ENCODE peak calls at places on chromosomes 11 and 22, in nine cellular contexts. K is GM12892; Q is stimulated activated CD4-positive, alpha-beta T cell treated with anti-CD3 and anti-CD28 coated beads, TNF-alpha, amount 100 ng/mL, for 48 hours; P is left colon; I is substantia nigra; E is non-pigmented ciliary epithelial cell; T is NCI-H69; M is fibroblast of the conjunctiva; Z is COLO829. G is an unnamed sample.

GRCh38 chr11:111327908-111328624 is 29.7 kb downstream of the POU2AF3 start:
- DNase-seq in P (no peak), M (no peak), Z (no peak), E (no peak), I (no peak), T (peak; percentile 78), Q (no peak), K (no peak), G (no peak)

GRCh38 chr11:60700689-60701508 is 1.5 kb downstream of the MS4A8 start:
- DNase-seq in I (no peak), Q (no peak), E (no peak), Z (no peak), K (no peak), P (no peak), M (no peak), T (peak; percentile 92), G (peak; percentile 49)

GRCh38 chr22:33565580-33565995 is 354.7 kb downstream of the LARGE1 start:
- DNase-seq in Z (no peak), I (no peak), E (no peak), T (no peak), K (peak; percentile 23), P (no peak), M (no peak), Q (peak; percentile 2), G (no peak)

GRCh38 chr11:94849836-94850235 is 81.7 kb downstream of the AMOTL1 start:
- DNase-seq in Z (no peak), T (no peak), K (no peak), E (no peak), Q (no peak), I (no peak), P (no peak), M (no peak), G (no peak)

GRCh38 chr11:548700-549603 is 11.6 kb downstream of the LMNTD2 start:
- DNase-seq in T (no peak), K (no peak), M (no peak), Q (no peak), Z (no peak), I (no peak), E (no peak), P (no peak), G (no peak)

GRCh38 chr11:69416123-69416475 is 65.4 kb upstream of the LINC01488 start:
- DNase-seq in Q (no peak), Z (no peak), P (no peak), E (no peak), T (no peak), I (no peak), K (no peak), M (no peak), G (no peak)

GRCh38 chr11:116855413-116855812 is 18.0 kb upstream of the APOA1 start:
- DNase-seq in K (no peak), I (no peak), T (no peak), Q (no peak), P (no peak), E (no peak), M (no peak), Z (no peak), G (no peak)

GRCh38 chr11:93747122-93747521 is 5.7 kb downstream of the C11orf54 start:
- DNase-seq in I (no peak), P (no peak), T (no peak), E (no peak), M (no peak), K (no peak), Z (no peak), Q (no peak), G (no peak)

GRCh38 chr11:67056640-67057409 is at the start of gene RHOD:
- DNase-seq in Q (no peak), Z (no peak), M (no peak), T (peak; percentile 17), K (peak; percentile 64), P (peak; percentile 61), I (no peak), E (no peak), G (no peak)

GRCh38 chr11:68882391-68882790 is 21.2 kb downstream of the MRPL21 start:
- DNase-seq in M (no peak), Z (no peak), T (no peak), K (no peak), P (no peak), E (no peak), Q (no peak), I (no peak), G (no peak)

GRCh38 chr22:45478108-45478771 is 24.4 kb upstream of the FBLN1 start:
- DNase-seq in Z (no peak), P (no peak), Q (no peak), I (no peak), M (peak; percentile 96), E (peak; percentile 83), T (peak; percentile 32), K (no peak), G (no peak)